ENCODE peak calls at places on chromosomes 2 and 18, in ten cellular contexts. One of them, this sample, is unnamed.

GRCh38 chr2:238696786-238697185 is 151.1 kb upstream of the TWIST2 start:
- DNase-seq in A549: no peak
- DNase-seq in ovary: no peak
- DNase-seq in psoas muscle: no peak
- DNase-seq in cardiac muscle cell: no peak
- DNase-seq in mesendoderm: no peak
- DNase-seq in CD4-positive, CD25-positive, alpha-beta regulatory T cell: no peak
- DNase-seq in stomach: no peak
- DNase-seq in CD8-positive, alpha-beta T cell: no peak
- DNase-seq in HCT116: no peak
- DNase-seq in this sample: no peak

GRCh38 chr2:39247512-39247911 is 3.7 kb upstream of the CDKL4 start:
- DNase-seq in CD4-positive, CD25-positive, alpha-beta regulatory T cell: no peak
- DNase-seq in CD8-positive, alpha-beta T cell: no peak
- DNase-seq in psoas muscle: no peak
- DNase-seq in A549: no peak
- DNase-seq in HCT116: no peak
- DNase-seq in mesendoderm: no peak
- DNase-seq in ovary: no peak
- DNase-seq in stomach: no peak
- DNase-seq in cardiac muscle cell: no peak
- DNase-seq in this sample: no peak

GRCh38 chr2:154900963-154901517 is 202.5 kb downstream of the KCNJ3 start:
- DNase-seq in CD8-positive, alpha-beta T cell: no peak
- DNase-seq in A549: no peak
- DNase-seq in psoas muscle: no peak
- DNase-seq in stomach: no peak
- DNase-seq in mesendoderm: no peak
- DNase-seq in cardiac muscle cell: no peak
- DNase-seq in CD4-positive, CD25-positive, alpha-beta regulatory T cell: no peak
- DNase-seq in ovary: no peak
- DNase-seq in HCT116: no peak
- DNase-seq in this sample: no peak

GRCh38 chr2:25000503-25001328 is 29.0 kb upstream of the DNAJC27 start:
- DNase-seq in mesendoderm: no peak
- DNase-seq in cardiac muscle cell: no peak
- DNase-seq in CD4-positive, CD25-positive, alpha-beta regulatory T cell: no peak
- DNase-seq in psoas muscle: no peak
- DNase-seq in A549: no peak
- DNase-seq in stomach: no peak
- DNase-seq in CD8-positive, alpha-beta T cell: no peak
- DNase-seq in HCT116: no peak
- DNase-seq in ovary: no peak
- DNase-seq in this sample: no peak

GRCh38 chr2:41127351-41127750 is 675.5 kb upstream of the SLC8A1 start:
- DNase-seq in CD8-positive, alpha-beta T cell: no peak
- DNase-seq in A549: no peak
- DNase-seq in stomach: no peak
- DNase-seq in CD4-positive, CD25-positive, alpha-beta regulatory T cell: no peak
- DNase-seq in cardiac muscle cell: no peak
- DNase-seq in HCT116: no peak
- DNase-seq in psoas muscle: no peak
- DNase-seq in ovary: no peak
- DNase-seq in mesendoderm: no peak
- DNase-seq in this sample: no peak

GRCh38 chr2:86372641-86373502 is 35.4 kb upstream of the REEP1 start:
- DNase-seq in psoas muscle: no peak
- DNase-seq in mesendoderm: peak; percentile 75
- DNase-seq in CD4-positive, CD25-positive, alpha-beta regulatory T cell: peak; percentile 14
- DNase-seq in HCT116: peak; percentile 43
- DNase-seq in A549: peak; percentile 43
- DNase-seq in stomach: peak; percentile 56
- DNase-seq in cardiac muscle cell: peak; percentile 73
- DNase-seq in CD8-positive, alpha-beta T cell: no peak
- DNase-seq in ovary: no peak
- DNase-seq in this sample: no peak

GRCh38 chr2:200219400-200220113 is 86.9 kb upstream of the SPATS2L start:
- DNase-seq in A549: no peak
- DNase-seq in CD8-positive, alpha-beta T cell: no peak
- DNase-seq in psoas muscle: no peak
- DNase-seq in mesendoderm: no peak
- DNase-seq in ovary: no peak
- DNase-seq in stomach: no peak
- DNase-seq in CD4-positive, CD25-positive, alpha-beta regulatory T cell: no peak
- DNase-seq in cardiac muscle cell: no peak
- DNase-seq in HCT116: no peak
- DNase-seq in this sample: no peak

GRCh38 chr2:1055014-1055595 is 104.5 kb downstream of the SNTG2 start:
- DNase-seq in psoas muscle: no peak
- DNase-seq in HCT116: no peak
- DNase-seq in A549: no peak
- DNase-seq in CD8-positive, alpha-beta T cell: no peak
- DNase-seq in stomach: no peak
- DNase-seq in mesendoderm: peak; percentile 59
- DNase-seq in ovary: no peak
- DNase-seq in CD4-positive, CD25-positive, alpha-beta regulatory T cell: no peak
- DNase-seq in cardiac muscle cell: no peak
- DNase-seq in this sample: no peak

GRCh38 chr2:188527701-188528100 is 236.0 kb downstream of the GULP1 start:
- DNase-seq in CD8-positive, alpha-beta T cell: no peak
- DNase-seq in A549: no peak
- DNase-seq in cardiac muscle cell: no peak
- DNase-seq in ovary: no peak
- DNase-seq in HCT116: no peak
- DNase-seq in CD4-positive, CD25-positive, alpha-beta regulatory T cell: no peak
- DNase-seq in stomach: no peak
- DNase-seq in psoas muscle: no peak
- DNase-seq in mesendoderm: no peak
- DNase-seq in this sample: no peak
- H3K27ac ChIP-seq in CD8-positive, alpha-beta T cell: no peak overlapping the region
- H3K27ac ChIP-seq in A549: no peak overlapping the region
- H3K27ac ChIP-seq in cardiac muscle cell: peak overlapping the region; percentile 59
- H3K27ac ChIP-seq in ovary: no peak overlapping the region
- H3K27ac ChIP-seq in HCT116: no peak overlapping the region
- H3K27ac ChIP-seq in CD4-positive, CD25-positive, alpha-beta regulatory T cell: no peak overlapping the region
- H3K27ac ChIP-seq in stomach: no peak overlapping the region
- H3K27ac ChIP-seq in psoas muscle: no peak overlapping the region
- H3K27ac ChIP-seq in mesendoderm: no peak overlapping the region
- H3K27ac ChIP-seq in this sample: no peak overlapping the region

GRCh38 chr2:50116096-50116495 is 915.8 kb downstream of the NRXN1 start:
- DNase-seq in A549: no peak
- DNase-seq in CD8-positive, alpha-beta T cell: no peak
- DNase-seq in CD4-positive, CD25-positive, alpha-beta regulatory T cell: no peak
- DNase-seq in stomach: no peak
- DNase-seq in psoas muscle: no peak
- DNase-seq in ovary: no peak
- DNase-seq in mesendoderm: no peak
- DNase-seq in cardiac muscle cell: no peak
- DNase-seq in HCT116: no peak
- DNase-seq in this sample: no peak

GRCh38 chr2:50116611-50117010 is 915.3 kb downstream of the NRXN1 start:
- DNase-seq in CD8-positive, alpha-beta T cell: no peak
- DNase-seq in CD4-positive, CD25-positive, alpha-beta regulatory T cell: no peak
- DNase-seq in HCT116: no peak
- DNase-seq in psoas muscle: no peak
- DNase-seq in mesendoderm: no peak
- DNase-seq in cardiac muscle cell: no peak
- DNase-seq in ovary: no peak
- DNase-seq in stomach: no peak
- DNase-seq in A549: no peak
- DNase-seq in this sample: no peak

GRCh38 chr2:50118951-50119702 is 912.8 kb downstream of the NRXN1 start:
- DNase-seq in CD8-positive, alpha-beta T cell: no peak
- DNase-seq in cardiac muscle cell: peak; percentile 5
- DNase-seq in HCT116: no peak
- DNase-seq in A549: no peak
- DNase-seq in mesendoderm: peak; percentile 74
- DNase-seq in ovary: no peak
- DNase-seq in stomach: no peak
- DNase-seq in psoas muscle: no peak
- DNase-seq in CD4-positive, CD25-positive, alpha-beta regulatory T cell: no peak
- DNase-seq in this sample: no peak
- H3K4me3 ChIP-seq in CD8-positive, alpha-beta T cell: no peak overlapping the region
- H3K4me3 ChIP-seq in cardiac muscle cell: no peak overlapping the region
- H3K4me3 ChIP-seq in HCT116: no peak overlapping the region
- H3K4me3 ChIP-seq in A549: no peak overlapping the region
- H3K4me3 ChIP-seq in mesendoderm: no peak overlapping the region
- H3K4me3 ChIP-seq in ovary: no peak overlapping the region
- H3K4me3 ChIP-seq in stomach: no peak overlapping the region
- H3K4me3 ChIP-seq in psoas muscle: no peak overlapping the region
- H3K4me3 ChIP-seq in CD4-positive, CD25-positive, alpha-beta regulatory T cell: no peak overlapping the region
- H3K4me3 ChIP-seq in this sample: no peak overlapping the region

GRCh38 chr2:157172866-157173578 is 84.5 kb upstream of the GALNT5 start:
- DNase-seq in stomach: no peak
- DNase-seq in A549: no peak
- DNase-seq in ovary: no peak
- DNase-seq in CD8-positive, alpha-beta T cell: no peak
- DNase-seq in CD4-positive, CD25-positive, alpha-beta regulatory T cell: no peak
- DNase-seq in cardiac muscle cell: no peak
- DNase-seq in mesendoderm: no peak
- DNase-seq in HCT116: no peak
- DNase-seq in psoas muscle: no peak
- DNase-seq in this sample: no peak
- H3K27ac ChIP-seq in stomach: no peak overlapping the region
- H3K27ac ChIP-seq in A549: peak overlapping the region; percentile 86
- H3K27ac ChIP-seq in ovary: no peak overlapping the region
- H3K27ac ChIP-seq in CD8-positive, alpha-beta T cell: no peak overlapping the region
- H3K27ac ChIP-seq in CD4-positive, CD25-positive, alpha-beta regulatory T cell: no peak overlapping the region
- H3K27ac ChIP-seq in cardiac muscle cell: no peak overlapping the region
- H3K27ac ChIP-seq in mesendoderm: no peak overlapping the region
- H3K27ac ChIP-seq in HCT116: no peak overlapping the region
- H3K27ac ChIP-seq in psoas muscle: no peak overlapping the region
- H3K27ac ChIP-seq in this sample: no peak overlapping the region

DNA sequence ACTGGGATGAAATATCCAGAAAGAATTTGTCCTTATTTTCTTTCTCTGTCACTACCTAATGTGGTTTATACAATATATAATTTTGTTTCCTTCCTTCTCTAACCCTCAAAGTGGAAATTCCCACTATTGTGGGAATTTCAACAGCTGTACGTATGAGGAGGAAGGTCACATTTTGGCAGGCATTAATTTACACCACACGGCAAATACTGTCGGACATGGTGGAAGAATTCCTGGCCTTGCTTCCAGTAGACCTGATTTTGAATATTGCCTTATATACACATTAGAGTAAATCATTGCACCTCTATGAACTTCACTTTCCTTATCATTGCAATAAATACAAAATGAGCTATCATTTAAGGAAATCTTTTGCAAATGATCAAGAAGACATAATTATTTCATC is 358.1 kb upstream of the ETAA1 start:
- DNase-seq in cardiac muscle cell: no peak
- DNase-seq in psoas muscle: no peak
- DNase-seq in CD4-positive, CD25-positive, alpha-beta regulatory T cell: no peak
- DNase-seq in A549: no peak
- DNase-seq in stomach: no peak
- DNase-seq in ovary: no peak
- DNase-seq in mesendoderm: no peak
- DNase-seq in HCT116: no peak
- DNase-seq in CD8-positive, alpha-beta T cell: no peak
- DNase-seq in this sample: no peak
- H3K4me3 ChIP-seq in cardiac muscle cell: no peak overlapping the region
- H3K4me3 ChIP-seq in psoas muscle: no peak overlapping the region
- H3K4me3 ChIP-seq in CD4-positive, CD25-positive, alpha-beta regulatory T cell: no peak overlapping the region
- H3K4me3 ChIP-seq in A549: no peak overlapping the region
- H3K4me3 ChIP-seq in stomach: no peak overlapping the region
- H3K4me3 ChIP-seq in ovary: no peak overlapping the region
- H3K4me3 ChIP-seq in mesendoderm: no peak overlapping the region
- H3K4me3 ChIP-seq in HCT116: no peak overlapping the region
- H3K4me3 ChIP-seq in CD8-positive, alpha-beta T cell: no peak overlapping the region
- H3K4me3 ChIP-seq in this sample: no peak overlapping the region

DNA sequence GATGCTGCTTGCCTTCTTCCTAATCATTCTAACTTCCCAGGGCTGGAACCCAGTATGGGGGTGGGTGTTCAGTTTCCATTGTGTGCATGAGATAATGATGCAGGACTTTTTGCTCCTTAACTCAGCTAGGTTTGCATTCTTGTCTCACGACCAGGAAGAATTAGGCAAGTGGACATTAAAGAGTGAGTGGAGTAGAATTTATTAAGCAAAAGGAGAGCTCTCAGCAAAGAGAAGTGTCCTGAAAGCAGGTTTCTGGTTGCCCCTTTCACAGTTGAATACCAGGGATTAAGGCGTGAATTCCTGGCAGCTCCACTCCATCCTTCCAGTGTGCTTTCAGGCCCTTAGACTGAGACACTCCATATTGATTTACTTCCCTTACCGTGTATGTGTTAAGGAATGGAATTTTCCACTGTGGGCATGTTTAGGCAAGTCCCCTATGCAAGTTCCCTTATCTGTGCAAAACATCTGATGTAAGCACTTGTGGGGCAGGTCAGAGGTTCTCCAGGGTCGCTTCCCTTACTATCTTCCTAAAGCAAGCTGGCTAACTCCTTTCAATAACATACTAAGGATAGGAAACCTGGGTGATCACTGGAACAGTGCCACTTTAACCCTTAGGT is 126.5 kb downstream of the GPR39 start:
- DNase-seq in psoas muscle: no peak
- DNase-seq in CD8-positive, alpha-beta T cell: no peak
- DNase-seq in stomach: no peak
- DNase-seq in mesendoderm: peak; percentile 37
- DNase-seq in A549: no peak
- DNase-seq in cardiac muscle cell: no peak
- DNase-seq in HCT116: no peak
- DNase-seq in ovary: no peak
- DNase-seq in CD4-positive, CD25-positive, alpha-beta regulatory T cell: no peak
- DNase-seq in this sample: no peak
- H3K27ac ChIP-seq in psoas muscle: no peak overlapping the region
- H3K27ac ChIP-seq in CD8-positive, alpha-beta T cell: no peak overlapping the region
- H3K27ac ChIP-seq in stomach: no peak overlapping the region
- H3K27ac ChIP-seq in mesendoderm: peak overlapping the region; percentile 67
- H3K27ac ChIP-seq in A549: peak overlapping the region; percentile 43
- H3K27ac ChIP-seq in cardiac muscle cell: no peak overlapping the region
- H3K27ac ChIP-seq in HCT116: no peak overlapping the region
- H3K27ac ChIP-seq in ovary: no peak overlapping the region
- H3K27ac ChIP-seq in CD4-positive, CD25-positive, alpha-beta regulatory T cell: no peak overlapping the region
- H3K27ac ChIP-seq in this sample: no peak overlapping the region

GRCh38 chr18:32770181-32770650 is 2.6 kb downstream of the KLHL14 start:
- DNase-seq in A549: no peak
- DNase-seq in cardiac muscle cell: peak; percentile 49
- DNase-seq in CD8-positive, alpha-beta T cell: no peak
- DNase-seq in ovary: peak; percentile 20
- DNase-seq in mesendoderm: no peak
- DNase-seq in psoas muscle: no peak
- DNase-seq in HCT116: no peak
- DNase-seq in stomach: no peak
- DNase-seq in CD4-positive, CD25-positive, alpha-beta regulatory T cell: no peak
- DNase-seq in this sample: peak; percentile 13
- H3K4me3 ChIP-seq in A549: no peak overlapping the region
- H3K4me3 ChIP-seq in cardiac muscle cell: peak overlapping the region; percentile 85
- H3K4me3 ChIP-seq in CD8-positive, alpha-beta T cell: no peak overlapping the region
- H3K4me3 ChIP-seq in ovary: no peak overlapping the region
- H3K4me3 ChIP-seq in mesendoderm: no peak overlapping the region
- H3K4me3 ChIP-seq in psoas muscle: peak overlapping the region; percentile 60
- H3K4me3 ChIP-seq in HCT116: no peak overlapping the region
- H3K4me3 ChIP-seq in stomach: peak overlapping the region; percentile 43
- H3K4me3 ChIP-seq in CD4-positive, CD25-positive, alpha-beta regulatory T cell: no peak overlapping the region
- H3K4me3 ChIP-seq in this sample: peak overlapping the region; percentile 82

DNA sequence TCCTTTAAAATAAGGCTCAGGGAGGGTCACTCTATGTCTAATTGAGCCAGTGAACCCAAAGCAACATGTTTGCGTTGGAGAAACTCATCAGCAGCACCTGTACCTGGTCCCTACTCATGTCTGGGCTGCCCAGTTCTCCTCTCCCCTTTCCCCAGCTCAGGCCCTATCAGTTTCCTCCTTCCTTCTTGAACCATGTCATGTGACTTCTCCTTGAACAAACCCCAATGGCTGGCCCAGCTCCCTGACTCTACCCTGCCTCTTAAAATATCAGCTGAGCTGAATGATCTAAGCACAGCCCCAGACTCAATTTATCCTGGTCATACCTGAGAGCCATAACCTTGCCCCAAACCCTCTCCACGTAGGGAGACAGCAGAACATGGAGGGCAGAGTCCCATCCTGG is 290.9 kb downstream of the LPIN1 start:
- DNase-seq in HCT116: no peak
- DNase-seq in psoas muscle: no peak
- DNase-seq in cardiac muscle cell: no peak
- DNase-seq in stomach: no peak
- DNase-seq in ovary: no peak
- DNase-seq in CD8-positive, alpha-beta T cell: no peak
- DNase-seq in mesendoderm: no peak
- DNase-seq in A549: no peak
- DNase-seq in CD4-positive, CD25-positive, alpha-beta regulatory T cell: no peak
- DNase-seq in this sample: no peak
- H3K27ac ChIP-seq in HCT116: no peak overlapping the region
- H3K27ac ChIP-seq in psoas muscle: no peak overlapping the region
- H3K27ac ChIP-seq in cardiac muscle cell: no peak overlapping the region
- H3K27ac ChIP-seq in stomach: no peak overlapping the region
- H3K27ac ChIP-seq in ovary: no peak overlapping the region
- H3K27ac ChIP-seq in CD8-positive, alpha-beta T cell: no peak overlapping the region
- H3K27ac ChIP-seq in mesendoderm: no peak overlapping the region
- H3K27ac ChIP-seq in A549: no peak overlapping the region
- H3K27ac ChIP-seq in CD4-positive, CD25-positive, alpha-beta regulatory T cell: no peak overlapping the region
- H3K27ac ChIP-seq in this sample: no peak overlapping the region

This sample was measured in right cardiac atrium.